ENCODE peak calls at places on chromosomes 4 and X, in ten cellular contexts. One of them, this sample, is unnamed.

GRCh38 chr4:4308800-4309441 is 18.9 kb downstream of the ZBTB49 start:
- DNase-seq in naive B cell: no peak
- DNase-seq in NCI-H748 treated with DMSO at 0.1 percent for 48 hours: no peak
- DNase-seq in iPS-NIHi11: no peak
- DNase-seq in stimulated activated CD4-positive, alpha-beta T cell treated with anti-CD3 and anti-CD28 coated beads, Interleukin-4, amount 100 ng/mL, for 48 hours: no peak
- DNase-seq in heart right ventricle: no peak
- DNase-seq in activated CD4-positive, alpha-beta T cell treated with anti-CD3 and anti-CD28 coated beads for 48 hours: no peak
- DNase-seq in PC-3: no peak
- DNase-seq in kidney: no peak
- DNase-seq in AG20443: peak
- DNase-seq in this sample: no peak

GRCh38 chr4:93000914-93001313 is 697.1 kb downstream of the GRID2 start:
- DNase-seq in naive B cell: no peak
- DNase-seq in NCI-H748 treated with DMSO at 0.1 percent for 48 hours: no peak
- DNase-seq in iPS-NIHi11: no peak
- DNase-seq in stimulated activated CD4-positive, alpha-beta T cell treated with anti-CD3 and anti-CD28 coated beads, Interleukin-4, amount 100 ng/mL, for 48 hours: no peak
- DNase-seq in heart right ventricle: no peak
- DNase-seq in activated CD4-positive, alpha-beta T cell treated with anti-CD3 and anti-CD28 coated beads for 48 hours: no peak
- DNase-seq in PC-3: no peak
- DNase-seq in kidney: no peak
- DNase-seq in AG20443: no peak
- DNase-seq in this sample: no peak

GRCh38 chr4:153728660-153729059 is 31.2 kb downstream of the RNF175 start:
- DNase-seq in naive B cell: peak
- DNase-seq in NCI-H748 treated with DMSO at 0.1 percent for 48 hours: no peak
- DNase-seq in iPS-NIHi11: no peak
- DNase-seq in stimulated activated CD4-positive, alpha-beta T cell treated with anti-CD3 and anti-CD28 coated beads, Interleukin-4, amount 100 ng/mL, for 48 hours: no peak
- DNase-seq in heart right ventricle: no peak
- DNase-seq in activated CD4-positive, alpha-beta T cell treated with anti-CD3 and anti-CD28 coated beads for 48 hours: no peak
- DNase-seq in PC-3: no peak
- DNase-seq in kidney: no peak
- DNase-seq in AG20443: no peak
- DNase-seq in this sample: no peak

GRCh38 chr4:45155081-45155777 is 428.9 kb upstream of the GNPDA2 start:
- DNase-seq in naive B cell: no peak
- DNase-seq in NCI-H748 treated with DMSO at 0.1 percent for 48 hours: no peak
- DNase-seq in iPS-NIHi11: no peak
- DNase-seq in stimulated activated CD4-positive, alpha-beta T cell treated with anti-CD3 and anti-CD28 coated beads, Interleukin-4, amount 100 ng/mL, for 48 hours: no peak
- DNase-seq in heart right ventricle: no peak
- DNase-seq in activated CD4-positive, alpha-beta T cell treated with anti-CD3 and anti-CD28 coated beads for 48 hours: no peak
- DNase-seq in PC-3: peak
- DNase-seq in kidney: no peak
- DNase-seq in AG20443: no peak
- DNase-seq in this sample: no peak

GRCh38 chr4:109873791-109874514 is 26.0 kb downstream of the LRIT3 start:
- DNase-seq in naive B cell: no peak
- DNase-seq in NCI-H748 treated with DMSO at 0.1 percent for 48 hours: no peak
- DNase-seq in iPS-NIHi11: no peak
- DNase-seq in stimulated activated CD4-positive, alpha-beta T cell treated with anti-CD3 and anti-CD28 coated beads, Interleukin-4, amount 100 ng/mL, for 48 hours: no peak
- DNase-seq in heart right ventricle: no peak
- DNase-seq in activated CD4-positive, alpha-beta T cell treated with anti-CD3 and anti-CD28 coated beads for 48 hours: no peak
- DNase-seq in PC-3: peak
- DNase-seq in kidney: no peak
- DNase-seq in AG20443: peak
- DNase-seq in this sample: no peak

GRCh38 chr4:119244344-119244743 is 31.8 kb downstream of the USP53 start:
- DNase-seq in naive B cell: no peak
- DNase-seq in NCI-H748 treated with DMSO at 0.1 percent for 48 hours: no peak
- DNase-seq in iPS-NIHi11: no peak
- DNase-seq in stimulated activated CD4-positive, alpha-beta T cell treated with anti-CD3 and anti-CD28 coated beads, Interleukin-4, amount 100 ng/mL, for 48 hours: no peak
- DNase-seq in heart right ventricle: no peak
- DNase-seq in activated CD4-positive, alpha-beta T cell treated with anti-CD3 and anti-CD28 coated beads for 48 hours: no peak
- DNase-seq in PC-3: no peak
- DNase-seq in kidney: no peak
- DNase-seq in AG20443: no peak
- DNase-seq in this sample: no peak

GRCh38 chr4:87848622-87849351 is 16.0 kb downstream of the MEPE start:
- DNase-seq in naive B cell: peak
- DNase-seq in NCI-H748 treated with DMSO at 0.1 percent for 48 hours: peak
- DNase-seq in iPS-NIHi11: peak
- DNase-seq in stimulated activated CD4-positive, alpha-beta T cell treated with anti-CD3 and anti-CD28 coated beads, Interleukin-4, amount 100 ng/mL, for 48 hours: no peak
- DNase-seq in heart right ventricle: peak
- DNase-seq in activated CD4-positive, alpha-beta T cell treated with anti-CD3 and anti-CD28 coated beads for 48 hours: peak
- DNase-seq in PC-3: peak
- DNase-seq in kidney: no peak
- DNase-seq in AG20443: peak
- DNase-seq in this sample: no peak

GRCh38 chr4:4492161-4492847 is 49.5 kb downstream of the STX18 start:
- DNase-seq in naive B cell: peak
- DNase-seq in NCI-H748 treated with DMSO at 0.1 percent for 48 hours: no peak
- DNase-seq in iPS-NIHi11: no peak
- DNase-seq in stimulated activated CD4-positive, alpha-beta T cell treated with anti-CD3 and anti-CD28 coated beads, Interleukin-4, amount 100 ng/mL, for 48 hours: no peak
- DNase-seq in heart right ventricle: no peak
- DNase-seq in activated CD4-positive, alpha-beta T cell treated with anti-CD3 and anti-CD28 coated beads for 48 hours: no peak
- DNase-seq in PC-3: no peak
- DNase-seq in kidney: no peak
- DNase-seq in AG20443: peak
- DNase-seq in this sample: no peak

GRCh38 chr4:7394681-7395451 is 39.9 kb downstream of the PSAPL1 start:
- DNase-seq in naive B cell: no peak
- DNase-seq in NCI-H748 treated with DMSO at 0.1 percent for 48 hours: no peak
- DNase-seq in iPS-NIHi11: no peak
- DNase-seq in stimulated activated CD4-positive, alpha-beta T cell treated with anti-CD3 and anti-CD28 coated beads, Interleukin-4, amount 100 ng/mL, for 48 hours: no peak
- DNase-seq in heart right ventricle: no peak
- DNase-seq in activated CD4-positive, alpha-beta T cell treated with anti-CD3 and anti-CD28 coated beads for 48 hours: no peak
- DNase-seq in PC-3: no peak
- DNase-seq in kidney: no peak
- DNase-seq in AG20443: no peak
- DNase-seq in this sample: no peak

GRCh38 chr4:156312261-156312847 is 358.7 kb upstream of the CTSO start:
- DNase-seq in naive B cell: no peak
- DNase-seq in NCI-H748 treated with DMSO at 0.1 percent for 48 hours: no peak
- DNase-seq in iPS-NIHi11: no peak
- DNase-seq in stimulated activated CD4-positive, alpha-beta T cell treated with anti-CD3 and anti-CD28 coated beads, Interleukin-4, amount 100 ng/mL, for 48 hours: no peak
- DNase-seq in heart right ventricle: no peak
- DNase-seq in activated CD4-positive, alpha-beta T cell treated with anti-CD3 and anti-CD28 coated beads for 48 hours: no peak
- DNase-seq in PC-3: no peak
- DNase-seq in kidney: no peak
- DNase-seq in AG20443: no peak
- DNase-seq in this sample: no peak

GRCh38 chrX:84153538-84153937 is 34.5 kb downstream of the RPS6KA6 start:
- DNase-seq in naive B cell: no peak
- DNase-seq in NCI-H748 treated with DMSO at 0.1 percent for 48 hours: no peak
- DNase-seq in iPS-NIHi11: no peak
- DNase-seq in stimulated activated CD4-positive, alpha-beta T cell treated with anti-CD3 and anti-CD28 coated beads, Interleukin-4, amount 100 ng/mL, for 48 hours: no peak
- DNase-seq in heart right ventricle: no peak
- DNase-seq in activated CD4-positive, alpha-beta T cell treated with anti-CD3 and anti-CD28 coated beads for 48 hours: no peak
- DNase-seq in PC-3: peak
- DNase-seq in kidney: no peak
- DNase-seq in AG20443: no peak
- DNase-seq in this sample: no peak

GRCh38 chr4:70703695-70704332 is 15.5 kb downstream of the UTP3 start:
- DNase-seq in naive B cell: no peak
- DNase-seq in NCI-H748 treated with DMSO at 0.1 percent for 48 hours: peak
- DNase-seq in iPS-NIHi11: no peak
- DNase-seq in stimulated activated CD4-positive, alpha-beta T cell treated with anti-CD3 and anti-CD28 coated beads, Interleukin-4, amount 100 ng/mL, for 48 hours: no peak
- DNase-seq in heart right ventricle: no peak
- DNase-seq in activated CD4-positive, alpha-beta T cell treated with anti-CD3 and anti-CD28 coated beads for 48 hours: peak
- DNase-seq in PC-3: peak
- DNase-seq in kidney: no peak
- DNase-seq in AG20443: peak
- DNase-seq in this sample: no peak

GRCh38 chr4:149987330-149987751 is 90.9 kb upstream of the DCLK2 start:
- DNase-seq in naive B cell: no peak
- DNase-seq in NCI-H748 treated with DMSO at 0.1 percent for 48 hours: no peak
- DNase-seq in iPS-NIHi11: no peak
- DNase-seq in stimulated activated CD4-positive, alpha-beta T cell treated with anti-CD3 and anti-CD28 coated beads, Interleukin-4, amount 100 ng/mL, for 48 hours: no peak
- DNase-seq in heart right ventricle: no peak
- DNase-seq in activated CD4-positive, alpha-beta T cell treated with anti-CD3 and anti-CD28 coated beads for 48 hours: no peak
- DNase-seq in PC-3: no peak
- DNase-seq in kidney: no peak
- DNase-seq in AG20443: no peak
- DNase-seq in this sample: no peak

GRCh38 chr4:150949943-150950342 is 65.1 kb downstream of the LRBA start:
- DNase-seq in naive B cell: no peak
- DNase-seq in NCI-H748 treated with DMSO at 0.1 percent for 48 hours: no peak
- DNase-seq in iPS-NIHi11: no peak
- DNase-seq in stimulated activated CD4-positive, alpha-beta T cell treated with anti-CD3 and anti-CD28 coated beads, Interleukin-4, amount 100 ng/mL, for 48 hours: no peak
- DNase-seq in heart right ventricle: no peak
- DNase-seq in activated CD4-positive, alpha-beta T cell treated with anti-CD3 and anti-CD28 coated beads for 48 hours: no peak
- DNase-seq in PC-3: no peak
- DNase-seq in kidney: no peak
- DNase-seq in AG20443: no peak
- DNase-seq in this sample: no peak

GRCh38 chr4:159169414-159169813 is 66.5 kb downstream of the RAPGEF2 start:
- DNase-seq in naive B cell: no peak
- DNase-seq in NCI-H748 treated with DMSO at 0.1 percent for 48 hours: no peak
- DNase-seq in iPS-NIHi11: no peak
- DNase-seq in stimulated activated CD4-positive, alpha-beta T cell treated with anti-CD3 and anti-CD28 coated beads, Interleukin-4, amount 100 ng/mL, for 48 hours: no peak
- DNase-seq in heart right ventricle: no peak
- DNase-seq in activated CD4-positive, alpha-beta T cell treated with anti-CD3 and anti-CD28 coated beads for 48 hours: no peak
- DNase-seq in PC-3: no peak
- DNase-seq in kidney: no peak
- DNase-seq in AG20443: no peak
- DNase-seq in this sample: no peak

GRCh38 chr4:110454456-110454855 is 21.5 kb upstream of the ENPEP start:
- DNase-seq in naive B cell: no peak
- DNase-seq in NCI-H748 treated with DMSO at 0.1 percent for 48 hours: no peak
- DNase-seq in iPS-NIHi11: no peak
- DNase-seq in stimulated activated CD4-positive, alpha-beta T cell treated with anti-CD3 and anti-CD28 coated beads, Interleukin-4, amount 100 ng/mL, for 48 hours: no peak
- DNase-seq in heart right ventricle: no peak
- DNase-seq in activated CD4-positive, alpha-beta T cell treated with anti-CD3 and anti-CD28 coated beads for 48 hours: no peak
- DNase-seq in PC-3: no peak
- DNase-seq in kidney: no peak
- DNase-seq in AG20443: no peak
- DNase-seq in this sample: no peak

GRCh38 chr4:24477919-24478318 is 106.4 kb downstream of the DHX15 start:
- DNase-seq in naive B cell: no peak
- DNase-seq in NCI-H748 treated with DMSO at 0.1 percent for 48 hours: no peak
- DNase-seq in iPS-NIHi11: peak
- DNase-seq in stimulated activated CD4-positive, alpha-beta T cell treated with anti-CD3 and anti-CD28 coated beads, Interleukin-4, amount 100 ng/mL, for 48 hours: no peak
- DNase-seq in heart right ventricle: peak
- DNase-seq in activated CD4-positive, alpha-beta T cell treated with anti-CD3 and anti-CD28 coated beads for 48 hours: no peak
- DNase-seq in PC-3: peak
- DNase-seq in kidney: no peak
- DNase-seq in AG20443: peak
- DNase-seq in this sample: no peak

GRCh38 chrX:42797646-42798045 is 19.7 kb upstream of the PPP1R2C start:
- DNase-seq in naive B cell: no peak
- DNase-seq in NCI-H748 treated with DMSO at 0.1 percent for 48 hours: no peak
- DNase-seq in iPS-NIHi11: no peak
- DNase-seq in stimulated activated CD4-positive, alpha-beta T cell treated with anti-CD3 and anti-CD28 coated beads, Interleukin-4, amount 100 ng/mL, for 48 hours: no peak
- DNase-seq in heart right ventricle: no peak
- DNase-seq in activated CD4-positive, alpha-beta T cell treated with anti-CD3 and anti-CD28 coated beads for 48 hours: no peak
- DNase-seq in PC-3: no peak
- DNase-seq in kidney: no peak
- DNase-seq in AG20443: peak
- DNase-seq in this sample: no peak

GRCh38 chrX:49247346-49247745 is 12.1 kb downstream of the CCDC22 start:
- DNase-seq in naive B cell: no peak
- DNase-seq in NCI-H748 treated with DMSO at 0.1 percent for 48 hours: no peak
- DNase-seq in iPS-NIHi11: no peak
- DNase-seq in stimulated activated CD4-positive, alpha-beta T cell treated with anti-CD3 and anti-CD28 coated beads, Interleukin-4, amount 100 ng/mL, for 48 hours: no peak
- DNase-seq in heart right ventricle: no peak
- DNase-seq in activated CD4-positive, alpha-beta T cell treated with anti-CD3 and anti-CD28 coated beads for 48 hours: no peak
- DNase-seq in PC-3: no peak
- DNase-seq in kidney: peak
- DNase-seq in AG20443: no peak
- DNase-seq in this sample: no peak

GRCh38 chr4:169159614-169160013 is 111.1 kb downstream of the SH3RF1 start:
- DNase-seq in naive B cell: no peak
- DNase-seq in NCI-H748 treated with DMSO at 0.1 percent for 48 hours: no peak
- DNase-seq in iPS-NIHi11: no peak
- DNase-seq in stimulated activated CD4-positive, alpha-beta T cell treated with anti-CD3 and anti-CD28 coated beads, Interleukin-4, amount 100 ng/mL, for 48 hours: no peak
- DNase-seq in heart right ventricle: no peak
- DNase-seq in activated CD4-positive, alpha-beta T cell treated with anti-CD3 and anti-CD28 coated beads for 48 hours: no peak
- DNase-seq in PC-3: peak
- DNase-seq in kidney: no peak
- DNase-seq in AG20443: peak
- DNase-seq in this sample: no peak

GRCh38 chr4:188178276-188178675 is 39.0 kb downstream of the TRIML1 start:
- DNase-seq in naive B cell: no peak
- DNase-seq in NCI-H748 treated with DMSO at 0.1 percent for 48 hours: no peak
- DNase-seq in iPS-NIHi11: no peak
- DNase-seq in stimulated activated CD4-positive, alpha-beta T cell treated with anti-CD3 and anti-CD28 coated beads, Interleukin-4, amount 100 ng/mL, for 48 hours: no peak
- DNase-seq in heart right ventricle: no peak
- DNase-seq in activated CD4-positive, alpha-beta T cell treated with anti-CD3 and anti-CD28 coated beads for 48 hours: no peak
- DNase-seq in PC-3: peak
- DNase-seq in kidney: no peak
- DNase-seq in AG20443: no peak
- DNase-seq in this sample: no peak

GRCh38 chrX:39137363-39137954 is 336.2 kb downstream of the MID1IP1 start:
- DNase-seq in naive B cell: no peak
- DNase-seq in NCI-H748 treated with DMSO at 0.1 percent for 48 hours: no peak
- DNase-seq in iPS-NIHi11: no peak
- DNase-seq in stimulated activated CD4-positive, alpha-beta T cell treated with anti-CD3 and anti-CD28 coated beads, Interleukin-4, amount 100 ng/mL, for 48 hours: no peak
- DNase-seq in heart right ventricle: no peak
- DNase-seq in activated CD4-positive, alpha-beta T cell treated with anti-CD3 and anti-CD28 coated beads for 48 hours: no peak
- DNase-seq in PC-3: no peak
- DNase-seq in kidney: no peak
- DNase-seq in AG20443: no peak
- DNase-seq in this sample: no peak